ENCODE peak calls at places on chromosomes 13 and 19, in nine cellular contexts. I, A, Q, R, T, W, G, H and M are unnamed samples.

GRCh38 chr13:33191425-33192221 is 93.9 kb downstream of the STARD13 start:
- DNase-seq in I (no peak), A (no peak), Q (no peak), R (no peak), T (no peak), W (no peak), G (no peak), H (peak), M (no peak)

GRCh38 chr19:4909172-4909896 is at the start of gene UHRF1:
- DNase-seq in I (no peak), A (peak), Q (no peak), R (no peak), T (no peak), W (peak), G (peak), H (peak), M (no peak)

GRCh38 chr19:47093841-47094240 is 19.7 kb downstream of the ZC3H4 start:
- DNase-seq in I (no peak), A (no peak), Q (no peak), R (no peak), T (no peak), W (peak), G (no peak), H (no peak), M (no peak)

GRCh38 chr13:98821372-98822237 is 69.1 kb upstream of the SLC15A1 start:
- DNase-seq in I (no peak), A (no peak), Q (no peak), R (no peak), T (peak), W (no peak), G (no peak), H (no peak), M (no peak)

GRCh38 chr13:50277127-50277526 is 261.9 kb downstream of the KCNRG start:
- DNase-seq in I (no peak), A (no peak), Q (no peak), R (no peak), T (no peak), W (no peak), G (no peak), H (no peak), M (no peak)

GRCh38 chr13:103194871-103195270 is 128.7 kb upstream of the SLC10A2 start:
- DNase-seq in I (no peak), A (no peak), Q (no peak), R (no peak), T (no peak), W (no peak), G (no peak), H (no peak), M (no peak)

GRCh38 chr13:26074706-26075105 is 22.9 kb upstream of the SHISA2 start:
- DNase-seq in I (no peak), A (no peak), Q (no peak), R (no peak), T (no peak), W (no peak), G (no peak), H (no peak), M (no peak)

GRCh38 chr19:42328854-42329253 is 3.4 kb downstream of the MEGF8 start:
- DNase-seq in I (no peak), A (no peak), Q (no peak), R (no peak), T (no peak), W (no peak), G (no peak), H (no peak), M (no peak)

GRCh38 chr13:72390909-72391308 is 336.5 kb downstream of the MZT1 start:
- DNase-seq in I (no peak), A (no peak), Q (no peak), R (no peak), T (no peak), W (no peak), G (no peak), H (no peak), M (no peak)

GRCh38 chr13:65836066-65836465 is 1394.1 kb downstream of the PCDH9 start:
- DNase-seq in I (no peak), A (peak), Q (no peak), R (no peak), T (no peak), W (no peak), G (no peak), H (no peak), M (no peak)

GRCh38 chr13:28299941-28300340 is 161.6 kb downstream of the PAN3 start:
- DNase-seq in I (no peak), A (no peak), Q (no peak), R (no peak), T (no peak), W (no peak), G (no peak), H (no peak), M (no peak)

GRCh38 chr19:46878613-46879375 is 18.0 kb downstream of the ARHGAP35 start:
- DNase-seq in I (no peak), A (no peak), Q (no peak), R (no peak), T (no peak), W (no peak), G (no peak), H (no peak), M (no peak)

GRCh38 chr19:33241530-33242101 is 16.0 kb upstream of the SLC7A10 start:
- DNase-seq in I (peak), A (peak), Q (no peak), R (no peak), T (peak), W (peak), G (no peak), H (no peak), M (peak)

GRCh38 chr19:40982594-40983101 is 8.4 kb upstream of the CYP2B6 start:
- DNase-seq in I (no peak), A (no peak), Q (no peak), R (no peak), T (no peak), W (no peak), G (no peak), H (peak), M (no peak)

GRCh38 chr13:109297628-109298027 is 488.8 kb downstream of the IRS2 start:
- DNase-seq in I (no peak), A (no peak), Q (no peak), R (no peak), T (no peak), W (no peak), G (no peak), H (peak), M (no peak)

GRCh38 chr19:8333771-8334457 is 9.1 kb downstream of the KANK3 start:
- DNase-seq in I (no peak), A (peak), Q (no peak), R (no peak), T (no peak), W (no peak), G (no peak), H (no peak), M (no peak)

GRCh38 chr13:97179501-97179900 is 42.6 kb upstream of the MBNL2 start:
- DNase-seq in I (no peak), A (no peak), Q (no peak), R (no peak), T (no peak), W (no peak), G (no peak), H (no peak), M (no peak)

GRCh38 chr19:14550201-14550754 is 20.9 kb downstream of the TECR start:
- DNase-seq in I (no peak), A (no peak), Q (no peak), R (no peak), T (no peak), W (peak), G (no peak), H (no peak), M (no peak)

GRCh38 chr13:82477436-82477835 is 1404.8 kb downstream of the SLITRK1 start:
- DNase-seq in I (no peak), A (no peak), Q (no peak), R (no peak), T (no peak), W (no peak), G (no peak), H (no peak), M (no peak)

GRCh38 chr13:23087884-23088283 is 92.9 kb upstream of the SGCG start:
- DNase-seq in I (no peak), A (peak), Q (no peak), R (no peak), T (no peak), W (peak), G (no peak), H (peak), M (no peak)

GRCh38 chr19:3880471-3881271 is at the start of gene ATCAY:
- DNase-seq in I (no peak), A (peak), Q (no peak), R (no peak), T (no peak), W (peak), G (no peak), H (no peak), M (no peak)

GRCh38 chr13:114115796-114116195 is 16.6 kb downstream of the RASA3 start:
- DNase-seq in I (no peak), A (no peak), Q (peak), R (no peak), T (no peak), W (no peak), G (no peak), H (no peak), M (peak)

GRCh38 chr13:105915451-105915850 is 620.0 kb downstream of the EFNB2 start:
- DNase-seq in I (no peak), A (no peak), Q (no peak), R (no peak), T (no peak), W (no peak), G (no peak), H (no peak), M (no peak)

GRCh38 chr19:53519431-53519830 is 18.5 kb upstream of the ZNF331 start:
- DNase-seq in I (no peak), A (no peak), Q (no peak), R (no peak), T (peak), W (no peak), G (no peak), H (no peak), M (no peak)

GRCh38 chr19:6862673-6863078 is 24.7 kb upstream of the ADGRE1 start:
- DNase-seq in I (peak), A (peak), Q (peak), R (peak), T (peak), W (peak), G (peak), H (peak), M (peak)

GRCh38 chr13:71624641-71625040 is 242.4 kb downstream of the DACH1 start:
- DNase-seq in I (no peak), A (peak), Q (no peak), R (no peak), T (no peak), W (no peak), G (no peak), H (no peak), M (no peak)

GRCh38 chr13:77429320-77430142 is 102.6 kb upstream of the MYCBP2 start:
- DNase-seq in I (no peak), A (no peak), Q (no peak), R (no peak), T (no peak), W (peak), G (no peak), H (no peak), M (no peak)

GRCh38 chr19:45154064-45154827 is 6.5 kb downstream of the NKPD1 start:
- DNase-seq in I (no peak), A (peak), Q (no peak), R (no peak), T (no peak), W (peak), G (no peak), H (peak), M (no peak)